ENCODE peak calls at places on chromosomes 7 and 10, in five cellular contexts. P is upper lobe of right lung; S is heart right ventricle; J is CD8-positive, alpha-beta memory T cell; C is adipocyte. A is an unnamed sample.

GRCh38 chr10:92830478-92831389 is 17.6 kb upstream of the EXOC6 start:
- DNase-seq in S (peak; percentile 9), J (no peak), C (no peak), P (no peak), A (peak; percentile 17)

GRCh38 chr7:46759711-46760480 is 822.0 kb downstream of the TNS3 start:
- DNase-seq in S (no peak), P (no peak), C (peak; percentile 74), J (no peak), A (no peak)

GRCh38 chr10:59337254-59337653 is 25.1 kb downstream of the FAM13C start:
- DNase-seq in S (peak; percentile 52), J (no peak), P (no peak), C (peak; percentile 47), A (peak; percentile 37)

GRCh38 chr7:131004371-131004770 is 270.4 kb upstream of the KLF14 start:
- DNase-seq in J (no peak), S (no peak), C (no peak), P (no peak), A (no peak)

GRCh38 chr10:131205556-131205955 is 106.0 kb downstream of the TCERG1L start:
- DNase-seq in C (no peak), P (peak; percentile 39), S (no peak), J (no peak), A (no peak)

GRCh38 chr7:20340839-20341238 is 10.1 kb downstream of the ITGB8 start:
- DNase-seq in J (no peak), S (no peak), P (no peak), C (no peak), A (no peak)

GRCh38 chr7:43727494-43727893 is 1.8 kb downstream of the COA1 start:
- DNase-seq in C (no peak), P (no peak), J (no peak), S (no peak), A (no peak)

GRCh38 chr7:142482899-142483658 is 225.2 kb upstream of the PRSS58 start:
- DNase-seq in J (peak; percentile 66), P (no peak), C (peak; percentile 80), S (no peak), A (peak; percentile 79)

GRCh38 chr7:96953676-96954513 is 51.5 kb upstream of the DLX6 start:
- DNase-seq in J (no peak), C (no peak), S (no peak), P (no peak), A (no peak)

GRCh38 chr7:3548815-3549214 is 247.8 kb downstream of the SDK1 start:
- DNase-seq in P (no peak), C (no peak), J (no peak), S (no peak), A (no peak)

GRCh38 chr7:75967573-75967997 is 26.8 kb downstream of the TMEM120A start:
- DNase-seq in J (no peak), P (no peak), C (no peak), S (peak; percentile 73), A (no peak)

GRCh38 chr10:29141761-29142160 is 147.1 kb upstream of the LYZL1 start:
- DNase-seq in S (no peak), C (peak; percentile 79), P (no peak), J (no peak), A (no peak)

GRCh38 chr10:80100861-80101695 is 22.6 kb downstream of the TMEM254 start:
- DNase-seq in S (no peak), J (no peak), C (no peak), P (no peak), A (no peak)

GRCh38 chr7:144869072-144869471 is 33.2 kb upstream of the TPK1 start:
- DNase-seq in P (no peak), S (no peak), J (no peak), C (no peak), A (no peak)

GRCh38 chr7:123750389-123751230 is 1.8 kb upstream of the WASL start:
- DNase-seq in P (no peak), C (no peak), J (no peak), S (no peak), A (no peak)

GRCh38 chr7:20260219-20260618 is 43.0 kb upstream of the MACC1 start:
- DNase-seq in C (no peak), P (no peak), J (no peak), S (peak; percentile 24), A (no peak)

GRCh38 chr10:84341983-84342382 is 13.6 kb downstream of the CCSER2 start:
- DNase-seq in C (no peak), S (no peak), P (no peak), J (no peak), A (no peak)

GRCh38 chr10:86765548-86765947 is 9.1 kb downstream of the BMPR1A start:
- DNase-seq in C (no peak), S (no peak), J (no peak), P (no peak), A (no peak)

GRCh38 chr10:69086131-69086530 is 1.8 kb upstream of the SRGN start:
- DNase-seq in S (peak; percentile 55), J (no peak), C (no peak), P (no peak), A (no peak)

GRCh38 chr7:38563736-38564135 is 67.4 kb downstream of the AMPH start:
- DNase-seq in S (no peak), C (no peak), P (no peak), J (no peak), A (no peak)

GRCh38 chr10:73828166-73828565 is 16.8 kb upstream of the NDST2 start:
- DNase-seq in C (no peak), J (no peak), P (no peak), S (no peak), A (no peak)

GRCh38 chr7:78635394-78635793 is 818.1 kb downstream of the MAGI2 start:
- DNase-seq in C (no peak), P (no peak), S (no peak), J (no peak), A (no peak)

GRCh38 chr10:112261281-112261822 is 21.8 kb upstream of the TECTB start:
- DNase-seq in C (peak; percentile 20), P (no peak), S (no peak), J (no peak), A (no peak)

GRCh38 chr7:69232445-69233376 is 365.6 kb upstream of the AUTS2 start:
- DNase-seq in S (no peak), P (no peak), C (no peak), J (no peak), A (no peak)

GRCh38 chr10:89702121-89702480 is 711 bp downstream of the KIF20B start:
- DNase-seq in J (peak; percentile 52), P (no peak), S (no peak), C (peak; percentile 9), A (no peak)

GRCh38 chr7:20220824-20221547 is 3.8 kb upstream of the MACC1 start:
- DNase-seq in C (peak; percentile 76), J (no peak), P (no peak), S (no peak), A (no peak)

GRCh38 chr10:70887804-70888800 is at the start of gene PCBD1:
- DNase-seq in S (peak; percentile 68), J (peak; percentile 81), C (peak; percentile 80), P (peak; percentile 91), A (peak; percentile 85)

GRCh38 chr10:110918269-110918632 is 729 bp downstream of the BBIP1 start:
- DNase-seq in C (peak; percentile 98), J (no peak), S (peak; percentile 96), P (peak; percentile 99), A (peak; percentile 97)

GRCh38 chr7:100894860-100895700 is 608 bp downstream of the ACHE start:
- DNase-seq in S (no peak), P (peak; percentile 80), C (peak; percentile 78), J (peak; percentile 70), A (no peak)

GRCh38 chr7:139479620-139480019 is 3.9 kb downstream of the KLRG2 start:
- DNase-seq in C (no peak), S (no peak), P (no peak), J (no peak), A (no peak)

GRCh38 chr7:14717169-14717568 is 185.4 kb downstream of the DGKB start:
- DNase-seq in P (no peak), S (no peak), J (no peak), C (no peak), A (no peak)

GRCh38 chr10:124287791-124288190 is 130.9 kb downstream of the OAT start:
- DNase-seq in S (no peak), J (no peak), P (peak; percentile 32), C (no peak), A (peak; percentile 24)

GRCh38 chr10:13668126-13668525 is 81.4 kb downstream of the PRPF18 start:
- DNase-seq in S (no peak), J (no peak), P (no peak), C (no peak), A (no peak)

GRCh38 chr10:63424576-63424975 is 41.2 kb downstream of the JMJD1C start:
- DNase-seq in S (no peak), C (no peak), P (no peak), J (no peak), A (no peak)

GRCh38 chr7:106793015-106793651 is 71.9 kb upstream of the PIK3CG start:
- DNase-seq in J (no peak), P (no peak), C (peak; percentile 33), S (no peak), A (no peak)

GRCh38 chr7:28002638-28003037 is 178.0 kb downstream of the JAZF1 start:
- DNase-seq in C (no peak), J (no peak), S (no peak), P (no peak), A (no peak)

GRCh38 chr10:77989081-77989724 is 40.1 kb downstream of the POLR3A start:
- DNase-seq in J (no peak), P (no peak), S (peak; percentile 64), C (peak; percentile 20), A (no peak)
- H3K36me3 ChIP-seq in J (peaks cover 48% of the 10 kb centered on the region), P (peaks cover 100% of the 10 kb centered on the region), S (peaks cover 99% of the 10 kb centered on the region), C (peaks cover 96% of the 10 kb centered on the region), A (peaks cover 7% of the 10 kb centered on the region)

GRCh38 chr7:6151994-6152735 is 120.3 kb downstream of the CYTH3 start:
- DNase-seq in P (no peak), S (no peak), J (no peak), C (no peak), A (no peak)
- H3K36me3 ChIP-seq in P (peaks cover 93% of the 10 kb centered on the region), S (peaks cover 99% of the 10 kb centered on the region), J (peaks cover 47% of the 10 kb centered on the region), C (peaks cover 87% of the 10 kb centered on the region), A (no peaks in the 10 kb centered on the region)

DNA sequence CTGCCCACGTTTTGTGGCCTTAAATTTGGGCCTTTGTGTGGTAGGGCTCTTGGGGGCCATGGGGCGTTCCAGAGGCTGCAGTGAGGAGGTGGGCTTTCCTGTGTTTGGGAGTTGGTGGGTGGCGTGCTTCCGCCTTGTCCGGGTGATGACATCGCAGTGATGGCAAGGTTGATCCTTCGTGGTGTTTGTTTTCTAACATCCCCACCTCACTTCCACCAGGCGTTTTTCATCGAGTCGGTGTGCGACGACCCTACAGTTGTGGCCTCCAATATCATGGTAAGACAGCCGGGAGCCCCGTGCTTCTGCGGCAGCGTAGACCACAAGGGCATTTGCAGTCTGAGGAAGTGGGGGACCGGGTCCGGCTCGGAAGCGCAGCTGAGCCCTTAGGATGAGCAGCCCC is 14.2 kb downstream of the PFKFB3 start:
- DNase-seq in S (no peak), P (no peak), C (no peak), J (no peak), A (no peak)
- H3K36me3 ChIP-seq in S (peaks cover 83% of the 10 kb centered on the region), P (peaks cover 86% of the 10 kb centered on the region), C (peaks cover 93% of the 10 kb centered on the region), J (peaks cover 30% of the 10 kb centered on the region), A (no peaks in the 10 kb centered on the region)

DNA sequence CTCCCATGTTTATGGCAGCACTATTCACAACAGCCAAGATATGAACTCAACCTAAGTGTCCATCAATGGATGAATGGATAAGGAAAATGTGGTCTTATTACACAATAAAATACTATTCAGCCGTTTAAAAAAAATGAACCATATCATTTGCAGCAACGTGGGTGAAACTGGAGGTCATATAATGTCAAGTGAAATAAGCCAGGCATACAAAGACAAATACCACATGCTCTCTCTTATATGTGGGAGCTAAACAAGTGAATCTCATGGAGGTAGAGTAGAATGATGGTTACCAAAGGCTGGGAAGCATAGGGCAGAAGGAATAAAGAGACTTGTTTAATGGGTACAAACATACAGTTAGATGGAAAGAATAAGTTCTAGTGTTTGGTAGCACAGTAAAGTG is 699.1 kb downstream of the NRG3 start:
- DNase-seq in S (no peak), J (no peak), C (no peak), P (no peak), A (no peak)
- H3K36me3 ChIP-seq in S (no peaks in the 10 kb centered on the region), J (no peaks in the 10 kb centered on the region), C (no peaks in the 10 kb centered on the region), P (no peaks in the 10 kb centered on the region), A (no peaks in the 10 kb centered on the region)

A was measured in left lung.